ENCODE peak calls at places on chromosomes 7 and 10, in four cellular contexts. One of them, this sample, is unnamed.

GRCh38 chr10:88032566-88032965 is 169.1 kb downstream of the PTEN start:
- DNase-seq in ascending aorta: no peak
- DNase-seq in NT2/D1: no peak
- DNase-seq in heart left ventricle: no peak
- DNase-seq in this sample: no peak

GRCh38 chr10:101840102-101840684 is 3.4 kb downstream of the KCNIP2 start:
- DNase-seq in NT2/D1: no peak
- DNase-seq in ascending aorta: no peak
- DNase-seq in heart left ventricle: no peak
- DNase-seq in this sample: peak

GRCh38 chr7:7732566-7733290 is 14.3 kb upstream of the RPA3 start:
- DNase-seq in NT2/D1: no peak
- DNase-seq in heart left ventricle: no peak
- DNase-seq in ascending aorta: no peak
- DNase-seq in this sample: no peak

GRCh38 chr7:4241791-4242190 is 440.3 kb upstream of the FOXK1 start:
- DNase-seq in NT2/D1: peak
- DNase-seq in ascending aorta: peak
- DNase-seq in heart left ventricle: no peak
- DNase-seq in this sample: no peak

GRCh38 chr7:3056713-3057388 is 13.2 kb upstream of the CARD11 start:
- DNase-seq in ascending aorta: no peak
- DNase-seq in heart left ventricle: no peak
- DNase-seq in NT2/D1: no peak
- DNase-seq in this sample: peak

GRCh38 chr10:21403256-21404015 is 122.0 kb downstream of the SKIDA1 start:
- DNase-seq in ascending aorta: no peak
- DNase-seq in NT2/D1: no peak
- DNase-seq in heart left ventricle: no peak
- DNase-seq in this sample: no peak

GRCh38 chr7:37833107-37833817 is 15.1 kb upstream of the NME8 start:
- DNase-seq in NT2/D1: peak
- DNase-seq in heart left ventricle: peak
- DNase-seq in ascending aorta: no peak
- DNase-seq in this sample: peak

GRCh38 chr10:59847888-59848287 is 58.5 kb downstream of the CCDC6 start:
- DNase-seq in NT2/D1: no peak
- DNase-seq in ascending aorta: no peak
- DNase-seq in heart left ventricle: no peak
- DNase-seq in this sample: no peak

GRCh38 chr7:48183370-48183743 is 12.1 kb downstream of the ABCA13 start:
- DNase-seq in heart left ventricle: no peak
- DNase-seq in ascending aorta: no peak
- DNase-seq in NT2/D1: peak
- DNase-seq in this sample: no peak

GRCh38 chr10:17049195-17049594 is 80.4 kb downstream of the CUBN start:
- DNase-seq in ascending aorta: no peak
- DNase-seq in NT2/D1: no peak
- DNase-seq in heart left ventricle: no peak
- DNase-seq in this sample: no peak

GRCh38 chr10:74628136-74628535 is 198.3 kb upstream of the KAT6B start:
- DNase-seq in NT2/D1: no peak
- DNase-seq in ascending aorta: no peak
- DNase-seq in heart left ventricle: no peak
- DNase-seq in this sample: no peak

GRCh38 chr10:34522542-34522941 is 292.6 kb downstream of the PARD3 start:
- DNase-seq in NT2/D1: no peak
- DNase-seq in ascending aorta: no peak
- DNase-seq in heart left ventricle: no peak
- DNase-seq in this sample: no peak

GRCh38 chr7:125122225-125122624 is 192.6 kb upstream of the POT1 start:
- DNase-seq in heart left ventricle: no peak
- DNase-seq in NT2/D1: no peak
- DNase-seq in ascending aorta: no peak
- DNase-seq in this sample: no peak

GRCh38 chr10:130018253-130018652 is 54.2 kb upstream of the EBF3 start:
- DNase-seq in heart left ventricle: no peak
- DNase-seq in NT2/D1: peak
- DNase-seq in ascending aorta: no peak
- DNase-seq in this sample: no peak

GRCh38 chr10:114064151-114065045 is 20.7 kb downstream of the ADRB1 start:
- DNase-seq in NT2/D1: no peak
- DNase-seq in heart left ventricle: peak
- DNase-seq in ascending aorta: no peak
- DNase-seq in this sample: peak

GRCh38 chr10:119652361-119652760 is 1.2 kb downstream of the BAG3 start:
- DNase-seq in NT2/D1: no peak
- DNase-seq in ascending aorta: no peak
- DNase-seq in heart left ventricle: no peak
- DNase-seq in this sample: no peak

GRCh38 chr10:615583-616152 is 73.8 kb downstream of the DIP2C start:
- DNase-seq in heart left ventricle: no peak
- DNase-seq in ascending aorta: no peak
- DNase-seq in NT2/D1: no peak
- DNase-seq in this sample: no peak

GRCh38 chr10:100534726-100535125 is 1.0 kb upstream of the HIF1AN start:
- DNase-seq in heart left ventricle: no peak
- DNase-seq in NT2/D1: no peak
- DNase-seq in ascending aorta: no peak
- DNase-seq in this sample: no peak

GRCh38 chr7:115146148-115146547 is 224.3 kb downstream of the MDFIC start:
- DNase-seq in ascending aorta: no peak
- DNase-seq in NT2/D1: no peak
- DNase-seq in heart left ventricle: no peak
- DNase-seq in this sample: peak

GRCh38 chr10:1360011-1360580 is 303.9 kb downstream of the WDR37 start:
- DNase-seq in NT2/D1: no peak
- DNase-seq in ascending aorta: no peak
- DNase-seq in heart left ventricle: no peak
- DNase-seq in this sample: no peak

GRCh38 chr7:157594306-157594705 is 257.5 kb downstream of the DNAJB6 start:
- DNase-seq in ascending aorta: no peak
- DNase-seq in NT2/D1: no peak
- DNase-seq in heart left ventricle: no peak
- DNase-seq in this sample: no peak

GRCh38 chr7:39712746-39713145 is 89.4 kb downstream of the RALA start:
- DNase-seq in heart left ventricle: no peak
- DNase-seq in ascending aorta: no peak
- DNase-seq in NT2/D1: no peak
- DNase-seq in this sample: no peak

GRCh38 chr10:30462513-30462912 is 28.5 kb downstream of the MAP3K8 start:
- DNase-seq in ascending aorta: no peak
- DNase-seq in NT2/D1: no peak
- DNase-seq in heart left ventricle: no peak
- DNase-seq in this sample: no peak

GRCh38 chr10:72097448-72098300 is 9.3 kb upstream of the SPOCK2 start:
- DNase-seq in heart left ventricle: peak
- DNase-seq in ascending aorta: peak
- DNase-seq in NT2/D1: no peak
- DNase-seq in this sample: peak

GRCh38 chr10:91493313-91493712 is 83.2 kb downstream of the HECTD2 start:
- DNase-seq in ascending aorta: no peak
- DNase-seq in heart left ventricle: no peak
- DNase-seq in NT2/D1: no peak
- DNase-seq in this sample: no peak

GRCh38 chr7:104984591-104985258 is 29.3 kb upstream of the KMT2E start:
- DNase-seq in NT2/D1: no peak
- DNase-seq in heart left ventricle: no peak
- DNase-seq in ascending aorta: no peak
- DNase-seq in this sample: no peak

GRCh38 chr7:41107330-41107937 is 595.5 kb downstream of the INHBA start:
- DNase-seq in heart left ventricle: no peak
- DNase-seq in ascending aorta: no peak
- DNase-seq in NT2/D1: no peak
- DNase-seq in this sample: no peak
- H3K4me3 ChIP-seq in heart left ventricle: no peak
- H3K4me3 ChIP-seq in ascending aorta: no peak
- H3K4me3 ChIP-seq in NT2/D1: no peak
- H3K4me3 ChIP-seq in this sample: no peak

GRCh38 chr7:156585025-156585648 is 55.4 kb upstream of the RNF32 start:
- DNase-seq in NT2/D1: peak
- DNase-seq in heart left ventricle: no peak
- DNase-seq in ascending aorta: no peak
- DNase-seq in this sample: no peak
- H3K4me3 ChIP-seq in NT2/D1: no peak
- H3K4me3 ChIP-seq in heart left ventricle: no peak
- H3K4me3 ChIP-seq in ascending aorta: no peak
- H3K4me3 ChIP-seq in this sample: no peak

DNA sequence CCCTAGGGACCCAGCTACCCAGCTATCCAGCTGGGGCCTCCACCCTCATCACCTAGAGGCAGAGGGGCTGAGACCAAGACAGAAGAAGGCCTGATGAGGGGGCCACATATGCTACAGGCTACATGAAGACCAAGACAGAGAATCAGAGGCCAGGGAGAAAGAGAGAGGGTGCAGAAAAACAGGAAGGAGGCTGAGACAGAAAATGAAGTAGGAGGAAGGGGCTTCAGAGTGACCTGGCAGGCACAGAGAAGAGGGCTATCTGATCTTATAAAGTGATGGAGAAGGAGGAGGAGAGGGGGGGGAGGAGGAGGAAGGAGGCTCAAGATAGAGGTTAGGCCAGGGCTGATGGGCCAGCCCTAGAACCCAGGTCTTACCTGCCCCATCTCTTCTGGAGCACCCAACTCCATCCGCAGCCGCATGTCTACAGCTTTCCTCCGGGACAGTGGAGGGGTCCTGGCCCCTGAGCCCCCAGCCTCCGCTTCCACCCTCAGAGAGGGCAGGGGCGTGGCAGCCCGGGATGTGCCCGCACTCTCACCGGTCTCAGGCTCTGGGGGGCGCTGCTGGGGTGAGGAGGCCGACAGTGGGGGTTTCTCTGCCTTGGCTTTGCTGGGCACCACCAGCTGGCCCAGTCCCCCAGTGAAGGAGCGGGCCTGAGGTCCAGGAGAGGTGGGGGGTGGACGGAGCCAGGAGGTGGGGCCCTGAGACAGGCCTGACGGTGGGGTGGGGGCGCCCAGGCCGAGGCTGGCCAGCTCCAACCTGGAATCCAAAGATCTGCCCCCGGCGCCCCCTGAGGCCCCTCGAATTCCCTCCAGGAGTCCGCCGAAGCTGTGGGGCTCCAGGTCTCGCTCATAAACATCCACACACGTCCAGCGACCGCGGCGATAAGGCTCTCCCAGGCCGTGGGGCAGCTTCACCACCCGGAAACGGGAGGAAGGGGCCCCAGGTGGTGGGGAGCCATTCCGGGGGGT is 1.8 kb downstream of the TSC22D4 start:
- DNase-seq in heart left ventricle: peak
- DNase-seq in NT2/D1: no peak
- DNase-seq in ascending aorta: no peak
- DNase-seq in this sample: no peak
- H3K4me3 ChIP-seq in heart left ventricle: peak
- H3K4me3 ChIP-seq in NT2/D1: peak
- H3K4me3 ChIP-seq in ascending aorta: peak
- H3K4me3 ChIP-seq in this sample: peak

GRCh38 chr7:26305048-26305868 is 13.6 kb downstream of the SNX10 start:
- DNase-seq in NT2/D1: no peak
- DNase-seq in heart left ventricle: no peak
- DNase-seq in ascending aorta: no peak
- DNase-seq in this sample: no peak
- H3K4me3 ChIP-seq in NT2/D1: no peak
- H3K4me3 ChIP-seq in heart left ventricle: no peak
- H3K4me3 ChIP-seq in ascending aorta: no peak
- H3K4me3 ChIP-seq in this sample: no peak

GRCh38 chr10:58515296-58515956 is 2.8 kb downstream of the BICC1 start:
- DNase-seq in heart left ventricle: no peak
- DNase-seq in ascending aorta: no peak
- DNase-seq in NT2/D1: no peak
- DNase-seq in this sample: no peak
- H3K4me3 ChIP-seq in heart left ventricle: peak
- H3K4me3 ChIP-seq in ascending aorta: no peak
- H3K4me3 ChIP-seq in NT2/D1: no peak
- H3K4me3 ChIP-seq in this sample: no peak